ENCODE peak calls at places on chromosomes 4 and X, in seven cellular contexts. O is T-helper 9 cell, W is H7, B is mucosa of gallbladder, P is HEK293T, J is HL-60, G is brain microvascular endothelial cell. I is an unnamed sample.

GRCh38 chrX:39242187-39242586 is 440.9 kb downstream of the MID1IP1 start:
- DNase-seq in P (peak; percentile 52), O (no peak), B (peak; percentile 33), G (no peak), W (peak; percentile 31), J (peak; percentile 1), I (no peak)

GRCh38 chr4:182141046-182141445 is 102.2 kb upstream of the TENM3 start:
- DNase-seq in G (no peak), P (no peak), W (peak; percentile 49), B (no peak), J (no peak), O (no peak), I (no peak)

GRCh38 chr4:118849867-118850812 is 14.2 kb upstream of the SEC24D start:
- DNase-seq in O (peak; percentile 5), P (no peak), W (peak; percentile 48), B (peak; percentile 14), J (no peak), G (no peak), I (peak; percentile 38)

GRCh38 chrX:150569155-150569477 is 695 bp downstream of the MTM1 start:
- DNase-seq in W (no peak), G (peak; percentile 3), B (no peak), O (peak; percentile 15), J (no peak), P (no peak), I (peak; percentile 34)

GRCh38 chr4:83171640-83172039 is 57.1 kb upstream of the PLAC8 start:
- DNase-seq in O (no peak), J (peak; percentile 47), P (no peak), G (no peak), W (no peak), B (no peak), I (no peak)

GRCh38 chr4:183798921-183799307 is 106.2 kb upstream of the STOX2 start:
- DNase-seq in B (no peak), J (no peak), P (no peak), G (no peak), W (no peak), O (no peak), I (no peak)

GRCh38 chr4:48295116-48295515 is 25.5 kb upstream of the TEC start:
- DNase-seq in J (no peak), O (no peak), W (no peak), B (no peak), P (no peak), G (no peak), I (no peak)

GRCh38 chrX:9231491-9231890 is 197.6 kb upstream of the FAM9B start:
- DNase-seq in J (no peak), O (no peak), G (peak; percentile 3), P (no peak), W (no peak), B (no peak), I (no peak)

GRCh38 chr4:150581611-150582010 is 340 bp upstream of the MAB21L2 start:
- DNase-seq in P (no peak), W (peak; percentile 64), B (no peak), J (no peak), O (no peak), G (peak; percentile 82), I (no peak)

GRCh38 chr4:7850489-7850888 is 89.2 kb downstream of the AFAP1 start:
- DNase-seq in O (no peak), G (no peak), P (no peak), B (no peak), J (no peak), W (peak; percentile 71), I (no peak)

GRCh38 chr4:1850276-1850675 is 5.7 kb downstream of the LETM1 start:
- DNase-seq in G (no peak), W (no peak), P (no peak), J (no peak), B (no peak), O (no peak), I (no peak)

GRCh38 chr4:3773552-3774001 is 7.4 kb downstream of the ADRA2C start:
- DNase-seq in W (no peak), O (no peak), J (no peak), P (no peak), G (no peak), B (no peak), I (no peak)

GRCh38 chr4:92501456-92501855 is 197.7 kb downstream of the GRID2 start:
- DNase-seq in G (no peak), W (no peak), J (no peak), B (no peak), P (no peak), O (no peak), I (no peak)

GRCh38 chr4:16609170-16609758 is 289.2 kb downstream of the LDB2 start:
- DNase-seq in J (no peak), B (no peak), G (no peak), P (no peak), O (no peak), W (peak; percentile 45), I (no peak)

GRCh38 chrX:19889582-19890342 is 2.4 kb upstream of the SH3KBP1 start:
- DNase-seq in J (no peak), G (peak; percentile 90), O (peak; percentile 30), W (no peak), P (no peak), B (peak; percentile 34), I (peak; percentile 75)

GRCh38 chr4:7648813-7649395 is 214.2 kb upstream of the PSAPL1 start:
- DNase-seq in P (no peak), O (no peak), J (no peak), W (no peak), B (peak; percentile 37), G (no peak), I (no peak)

GRCh38 chr4:38488891-38489861 is 174.8 kb upstream of the KLF3 start:
- DNase-seq in G (no peak), J (no peak), P (no peak), B (no peak), O (no peak), W (peak; percentile 41), I (no peak)

GRCh38 chr4:37742149-37742548 is 56.0 kb upstream of the RELL1 start:
- DNase-seq in G (no peak), J (no peak), B (no peak), P (no peak), O (no peak), W (no peak), I (no peak)

GRCh38 chr4:86893136-86893535 is 914 bp upstream of the C4orf36 start:
- DNase-seq in W (no peak), G (no peak), O (no peak), J (no peak), B (no peak), P (no peak), I (no peak)

GRCh38 chr4:6779667-6780565 is 2.6 kb upstream of the KIAA0232 start:
- DNase-seq in B (no peak), G (no peak), P (no peak), O (no peak), J (peak; percentile 56), W (peak; percentile 81), I (no peak)

GRCh38 chr4:1201851-1202525 is 29.6 kb upstream of the SPON2 start:
- DNase-seq in J (peak; percentile 85), B (peak; percentile 71), P (no peak), O (peak; percentile 77), W (peak; percentile 51), G (peak; percentile 38), I (peak; percentile 80)

GRCh38 chrX:78945186-78945912 is at the start of gene P2RY10:
- DNase-seq in O (peak; percentile 18), B (no peak), G (no peak), W (no peak), P (no peak), J (no peak), I (peak; percentile 77)

GRCh38 chrX:13688772-13689518 is at the start of gene RAB9A:
- DNase-seq in B (peak; percentile 82), P (peak; percentile 92), G (peak; percentile 57), J (peak; percentile 57), W (peak; percentile 98), O (peak; percentile 80), I (peak; percentile 74)

GRCh38 chr4:160129439-160129838 is 1026.6 kb downstream of the RAPGEF2 start:
- DNase-seq in B (no peak), G (peak; percentile 28), P (no peak), W (no peak), J (no peak), O (no peak), I (no peak)

GRCh38 chr4:55069248-55069647 is 56.1 kb downstream of the KDR start:
- DNase-seq in J (no peak), G (peak; percentile 61), W (no peak), O (no peak), P (no peak), B (no peak), I (no peak)

GRCh38 chrX:87063622-87064021 is 454.0 kb upstream of the KLHL4 start:
- DNase-seq in G (no peak), W (no peak), J (no peak), P (no peak), B (no peak), O (no peak), I (no peak)

GRCh38 chr4:152997771-152998487 is 61.8 kb downstream of the FHDC1 start:
- DNase-seq in G (no peak), J (no peak), B (peak; percentile 46), P (no peak), W (no peak), O (no peak), I (no peak)

GRCh38 chr4:30429813-30430466 is 290.2 kb upstream of the PCDH7 start:
- DNase-seq in O (no peak), J (no peak), P (no peak), G (peak; percentile 6), W (no peak), B (no peak), I (no peak)

GRCh38 chr4:55849724-55850123 is 3.7 kb upstream of the EXOC1 start:
- DNase-seq in B (no peak), P (no peak), J (no peak), O (no peak), G (no peak), W (no peak), I (no peak)

GRCh38 chrX:51847463-51847862 is 46.0 kb upstream of the MAGED1 start:
- DNase-seq in B (no peak), O (no peak), P (no peak), G (no peak), W (no peak), J (no peak), I (no peak)

I was measured in CD8-positive, alpha-beta memory T cell.